ENCODE peak calls at places on chromosomes 2 and 18, in four cellular contexts. L is H4; B is germinal center; Z is CD8-positive, alpha-beta memory T cell. V is an unnamed sample.

GRCh38 chr2:46385786-46386577 is 88.8 kb downstream of the EPAS1 start:
- DNase-seq in L (no peak), B (no peak), Z (no peak), V (no peak)

GRCh38 chr2:8575810-8576423 is 105.9 kb upstream of the ID2 start:
- DNase-seq in L (no peak), B (no peak), Z (no peak), V (no peak)

GRCh38 chr18:389658-390357 is 110.7 kb downstream of the COLEC12 start:
- DNase-seq in L (peak), B (no peak), Z (no peak), V (no peak)

GRCh38 chr2:240655931-240656886 is 26.5 kb downstream of the AQP12B start:
- DNase-seq in L (peak), B (no peak), Z (peak), V (no peak)

GRCh38 chr18:9147440-9148238 is 11.1 kb downstream of the ANKRD12 start:
- DNase-seq in L (peak), B (peak), Z (peak), V (no peak)

GRCh38 chr18:24631238-24632025 is 171.0 kb downstream of the HRH4 start:
- DNase-seq in L (no peak), B (no peak), Z (no peak), V (no peak)

GRCh38 chr2:232592687-232593407 is 40.6 kb upstream of the EFHD1 start:
- DNase-seq in L (peak), B (no peak), Z (no peak), V (no peak)

GRCh38 chr2:67476808-67477790 is 80.0 kb downstream of the ETAA1 start:
- DNase-seq in L (peak), B (no peak), Z (no peak), V (no peak)

GRCh38 chr2:227853204-227853629 is 18.2 kb upstream of the DAW1 start:
- DNase-seq in L (peak), B (no peak), Z (no peak), V (no peak)